ENCODE peak calls at places on chromosomes 2 and 18, in four cellular contexts. One of them, this sample, is unnamed.

GRCh38 chr18:6948238-6948637 is 169.4 kb downstream of the LAMA1 start:
- DNase-seq in stimulated activated CD4-positive, alpha-beta T cell treated with anti-CD3 and anti-CD28 coated beads, Interleukin-1b, Interleukin-23, amount 100 ng/mL, for 48 hours: no peak
- DNase-seq in AG20443: no peak
- DNase-seq in HEK293T: no peak
- DNase-seq in this sample: no peak

GRCh38 chr2:221468288-221468687 is 103.8 kb downstream of the EPHA4 start:
- DNase-seq in stimulated activated CD4-positive, alpha-beta T cell treated with anti-CD3 and anti-CD28 coated beads, Interleukin-1b, Interleukin-23, amount 100 ng/mL, for 48 hours: no peak
- DNase-seq in AG20443: no peak
- DNase-seq in HEK293T: no peak
- DNase-seq in this sample: no peak

GRCh38 chr18:9914334-9914583 is 443 bp downstream of the VAPA start:
- DNase-seq in stimulated activated CD4-positive, alpha-beta T cell treated with anti-CD3 and anti-CD28 coated beads, Interleukin-1b, Interleukin-23, amount 100 ng/mL, for 48 hours: no peak
- DNase-seq in AG20443: no peak
- DNase-seq in HEK293T: peak; percentile 32
- DNase-seq in this sample: no peak

GRCh38 chr18:33901894-33902512 is 322.7 kb downstream of the NOL4 start:
- DNase-seq in stimulated activated CD4-positive, alpha-beta T cell treated with anti-CD3 and anti-CD28 coated beads, Interleukin-1b, Interleukin-23, amount 100 ng/mL, for 48 hours: no peak
- DNase-seq in AG20443: no peak
- DNase-seq in HEK293T: no peak
- DNase-seq in this sample: no peak

GRCh38 chr2:60365556-60365955 is 187.9 kb downstream of the BCL11A start:
- DNase-seq in stimulated activated CD4-positive, alpha-beta T cell treated with anti-CD3 and anti-CD28 coated beads, Interleukin-1b, Interleukin-23, amount 100 ng/mL, for 48 hours: no peak
- DNase-seq in AG20443: no peak
- DNase-seq in HEK293T: no peak
- DNase-seq in this sample: no peak

GRCh38 chr18:35311506-35311905 is 21.5 kb upstream of the ZSCAN30 start:
- DNase-seq in stimulated activated CD4-positive, alpha-beta T cell treated with anti-CD3 and anti-CD28 coated beads, Interleukin-1b, Interleukin-23, amount 100 ng/mL, for 48 hours: no peak
- DNase-seq in AG20443: no peak
- DNase-seq in HEK293T: no peak
- DNase-seq in this sample: no peak

GRCh38 chr2:75592028-75592427 is 31.3 kb upstream of the EVA1A start:
- DNase-seq in stimulated activated CD4-positive, alpha-beta T cell treated with anti-CD3 and anti-CD28 coated beads, Interleukin-1b, Interleukin-23, amount 100 ng/mL, for 48 hours: no peak
- DNase-seq in AG20443: peak; percentile 43
- DNase-seq in HEK293T: no peak
- DNase-seq in this sample: no peak

GRCh38 chr18:74562080-74562725 is 27.9 kb downstream of the CNDP1 start:
- DNase-seq in stimulated activated CD4-positive, alpha-beta T cell treated with anti-CD3 and anti-CD28 coated beads, Interleukin-1b, Interleukin-23, amount 100 ng/mL, for 48 hours: no peak
- DNase-seq in AG20443: no peak
- DNase-seq in HEK293T: no peak
- DNase-seq in this sample: no peak

GRCh38 chr18:62384610-62385097 is 59.5 kb downstream of the TNFRSF11A start:
- DNase-seq in stimulated activated CD4-positive, alpha-beta T cell treated with anti-CD3 and anti-CD28 coated beads, Interleukin-1b, Interleukin-23, amount 100 ng/mL, for 48 hours: no peak
- DNase-seq in AG20443: peak; percentile 37
- DNase-seq in HEK293T: no peak
- DNase-seq in this sample: no peak

GRCh38 chr2:164766931-164767330 is 74.7 kb downstream of the COBLL1 start:
- DNase-seq in stimulated activated CD4-positive, alpha-beta T cell treated with anti-CD3 and anti-CD28 coated beads, Interleukin-1b, Interleukin-23, amount 100 ng/mL, for 48 hours: no peak
- DNase-seq in AG20443: no peak
- DNase-seq in HEK293T: no peak
- DNase-seq in this sample: no peak

GRCh38 chr2:188380280-188380679 is 88.6 kb downstream of the GULP1 start:
- DNase-seq in stimulated activated CD4-positive, alpha-beta T cell treated with anti-CD3 and anti-CD28 coated beads, Interleukin-1b, Interleukin-23, amount 100 ng/mL, for 48 hours: no peak
- DNase-seq in AG20443: no peak
- DNase-seq in HEK293T: no peak
- DNase-seq in this sample: no peak

This sample was measured in GDM1.